ENCODE peak calls at places on chromosome 1, in eight cellular contexts. E is colonic mucosa; I is right cardiac atrium; P is GM23338; T is ovary; C is fibroblast of lung; B is psoas muscle; W is CD8-positive, alpha-beta T cell. M is an unnamed sample.

GRCh38 chr1:82227696-82228095 is 427.0 kb downstream of the ADGRL2 start:
- DNase-seq in E (no peak), I (no peak), P (no peak), T (no peak), C (peak), B (no peak), W (no peak), M (no peak)

GRCh38 chr1:229251185-229251584 is 19.7 kb upstream of the RAB4A start:
- DNase-seq in E (no peak), I (no peak), P (no peak), T (no peak), C (no peak), B (no peak), W (no peak), M (no peak)

GRCh38 chr1:3468236-3469103 is 14.0 kb downstream of the ARHGEF16 start:
- DNase-seq in E (no peak), I (peak), P (no peak), T (peak), C (peak), B (peak), W (peak), M (no peak)

GRCh38 chr1:10958614-10959013 is 53.8 kb upstream of the TARDBP start:
- DNase-seq in E (no peak), I (no peak), P (peak), T (no peak), C (no peak), B (no peak), W (no peak), M (no peak)

GRCh38 chr1:65509912-65510680 is 89.6 kb downstream of the LEPR start:
- DNase-seq in E (no peak), I (no peak), P (no peak), T (no peak), C (peak), B (no peak), W (no peak), M (no peak)

GRCh38 chr1:19122668-19123067 is 87.4 kb downstream of the UBR4 start:
- DNase-seq in E (peak), I (no peak), P (no peak), T (no peak), C (peak), B (no peak), W (no peak), M (no peak)

GRCh38 chr1:23530089-23530749 is 814 bp downstream of the E2F2 start:
- DNase-seq in E (no peak), I (no peak), P (no peak), T (peak), C (no peak), B (no peak), W (no peak), M (no peak)

GRCh38 chr1:93143136-93143535 is 37.1 kb downstream of the TMED5 start:
- DNase-seq in E (no peak), I (no peak), P (no peak), T (no peak), C (peak), B (no peak), W (no peak), M (no peak)

GRCh38 chr1:1381294-1381693 is 6.3 kb upstream of the AURKAIP1 start:
- DNase-seq in E (no peak), I (no peak), P (no peak), T (no peak), C (no peak), B (peak), W (no peak), M (no peak)

GRCh38 chr1:115666702-115667101 is 24.9 kb downstream of the VANGL1 start:
- DNase-seq in E (no peak), I (peak), P (no peak), T (no peak), C (no peak), B (peak), W (no peak), M (no peak)

GRCh38 chr1:97630968-97631367 is 289.9 kb downstream of the DPYD start:
- DNase-seq in E (no peak), I (no peak), P (no peak), T (peak), C (peak), B (no peak), W (no peak), M (no peak)

GRCh38 chr1:185393821-185394220 is 76.8 kb upstream of the IVNS1ABP start:
- DNase-seq in E (no peak), I (no peak), P (no peak), T (no peak), C (no peak), B (no peak), W (no peak), M (no peak)

GRCh38 chr1:158002630-158003408 is 9.4 kb downstream of the KIRREL1 start:
- DNase-seq in E (no peak), I (no peak), P (peak), T (no peak), C (peak), B (no peak), W (no peak), M (no peak)

GRCh38 chr1:224763126-224763764 is 147.1 kb downstream of the CNIH3 start:
- DNase-seq in E (no peak), I (peak), P (no peak), T (no peak), C (no peak), B (no peak), W (no peak), M (no peak)

GRCh38 chr1:17994046-17994445 is 113.6 kb upstream of the IGSF21 start:
- DNase-seq in E (peak), I (no peak), P (no peak), T (no peak), C (no peak), B (no peak), W (no peak), M (no peak)

GRCh38 chr1:243267346-243268283 is 11.8 kb downstream of the SDCCAG8 start:
- DNase-seq in E (no peak), I (no peak), P (no peak), T (no peak), C (no peak), B (no peak), W (no peak), M (no peak)

GRCh38 chr1:150150511-150151021 is 850 bp downstream of the PLEKHO1 start:
- DNase-seq in E (no peak), I (peak), P (peak), T (peak), C (no peak), B (peak), W (no peak), M (no peak)

GRCh38 chr1:24926596-24927249 is 3.4 kb downstream of the RUNX3 start:
- DNase-seq in E (no peak), I (no peak), P (peak), T (no peak), C (no peak), B (peak), W (no peak), M (no peak)

GRCh38 chr1:19942088-19942487 is 18.7 kb upstream of the PLA2G2E start:
- DNase-seq in E (no peak), I (no peak), P (no peak), T (no peak), C (no peak), B (no peak), W (no peak), M (no peak)

GRCh38 chr1:210850556-210850955 is 283.4 kb downstream of the KCNH1 start:
- DNase-seq in E (no peak), I (no peak), P (no peak), T (no peak), C (no peak), B (no peak), W (no peak), M (no peak)

GRCh38 chr1:162631546-162632233 is 574 bp upstream of the DDR2 start:
- DNase-seq in E (no peak), I (peak), P (no peak), T (peak), C (peak), B (no peak), W (no peak), M (no peak)
- H3K4me3 ChIP-seq in E (peak), I (peak), P (no peak), T (peak), C (peak), B (peak), W (no peak), M (peak)

DNA sequence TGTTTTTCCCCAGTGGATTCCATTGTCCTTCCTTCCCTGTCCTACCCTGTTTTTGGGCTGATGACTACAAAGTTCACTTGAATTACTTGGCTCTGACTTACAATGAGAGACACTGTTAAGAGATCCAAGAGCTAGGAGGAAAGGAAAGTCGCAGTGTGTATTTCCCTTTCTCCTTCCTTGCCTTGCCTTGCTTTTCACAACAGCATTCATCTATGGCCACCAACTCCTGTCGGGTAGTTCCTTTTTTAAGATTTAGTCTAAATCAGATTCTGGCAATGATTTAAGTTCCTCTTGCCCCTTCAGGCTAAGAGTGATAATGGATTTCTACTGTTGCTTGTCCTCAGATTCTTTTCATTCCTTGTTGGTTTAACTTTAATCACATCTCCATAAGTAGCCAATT is 91.9 kb downstream of the GTF2B start:
- DNase-seq in E (no peak), I (no peak), P (no peak), T (no peak), C (peak), B (no peak), W (no peak), M (no peak)
- H3K27ac ChIP-seq in E (no peak), I (no peak), P (peak), T (no peak), C (no peak), B (no peak), W (no peak), M (no peak)

DNA sequence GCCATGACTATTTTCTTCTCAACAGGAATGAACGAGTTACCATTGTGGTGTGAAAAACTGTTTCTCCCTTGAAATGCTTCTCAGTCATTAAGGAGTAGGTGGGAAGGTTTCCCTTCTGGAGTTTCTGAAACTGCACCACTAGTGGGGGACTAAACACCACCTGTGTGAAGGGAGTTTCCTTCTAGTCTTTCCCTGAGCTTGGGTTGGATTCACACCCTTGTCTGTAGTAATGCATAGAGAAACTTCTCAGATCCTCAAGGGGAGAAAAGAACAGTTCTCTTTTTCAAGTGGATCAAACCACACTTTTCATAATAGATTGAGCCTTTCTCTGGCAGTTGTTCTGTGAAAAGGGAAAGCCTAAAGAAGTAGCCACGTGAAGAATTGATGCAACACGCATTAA is 32.1 kb upstream of the LRRC8C start:
- DNase-seq in E (no peak), I (no peak), P (no peak), T (no peak), C (no peak), B (no peak), W (no peak), M (no peak)
- H3K4me3 ChIP-seq in E (no peak), I (no peak), P (no peak), T (no peak), C (no peak), B (no peak), W (no peak), M (no peak)

GRCh38 chr1:201880928-201881571 is 7.6 kb upstream of the SHISA4 start:
- DNase-seq in E (no peak), I (no peak), P (no peak), T (no peak), C (no peak), B (no peak), W (no peak), M (no peak)

GRCh38 chr1:201881617-201882016 is 7.1 kb upstream of the SHISA4 start:
- DNase-seq in E (no peak), I (no peak), P (peak), T (no peak), C (no peak), B (no peak), W (no peak), M (no peak)

GRCh38 chr1:201876148-201876547 is 12.6 kb upstream of the SHISA4 start:
- DNase-seq in E (no peak), I (no peak), P (no peak), T (no peak), C (no peak), B (no peak), W (no peak), M (no peak)

GRCh38 chr1:201874672-201875071 is 14.0 kb upstream of the SHISA4 start:
- DNase-seq in E (no peak), I (no peak), P (no peak), T (no peak), C (no peak), B (no peak), W (no peak), M (no peak)

GRCh38 chr1:201877877-201878339 is 10.8 kb upstream of the SHISA4 start:
- DNase-seq in E (no peak), I (no peak), P (peak), T (no peak), C (peak), B (no peak), W (no peak), M (no peak)
- H3K27ac ChIP-seq in E (no peak), I (peak), P (peak), T (peak), C (no peak), B (peak), W (no peak), M (peak)

DNA sequence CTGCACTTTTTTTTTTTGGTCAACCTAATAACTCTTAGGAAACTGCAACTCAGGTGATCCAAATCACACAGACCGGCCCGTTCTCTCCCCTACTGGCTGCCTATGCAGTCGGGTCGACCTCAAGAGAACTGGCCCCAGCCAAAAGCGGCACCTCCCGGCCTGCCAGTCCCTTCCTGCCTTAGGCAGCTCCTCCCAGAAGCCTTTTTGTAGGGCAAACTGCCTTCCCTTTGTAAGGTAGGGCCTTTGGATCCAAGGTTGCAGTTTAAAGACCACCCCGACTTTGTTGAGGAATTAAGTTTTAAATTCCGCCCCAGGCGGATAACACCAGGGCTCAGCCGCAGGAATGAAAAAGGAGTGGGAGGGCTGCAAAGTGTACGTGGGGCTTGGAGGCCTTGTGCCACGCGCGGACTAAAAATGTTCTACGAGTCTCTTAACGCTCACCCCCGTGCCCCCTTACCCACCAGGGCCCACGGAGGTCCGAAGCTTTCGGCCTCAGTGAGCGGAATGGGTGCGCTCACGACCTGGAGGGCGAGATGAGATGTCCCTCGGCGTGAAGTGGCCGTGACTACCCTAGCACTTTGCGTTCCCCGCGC is 642 bp upstream of the ST3GAL3 start:
- DNase-seq in E (peak), I (peak), P (peak), T (no peak), C (peak), B (peak), W (peak), M (no peak)
- H3K4me3 ChIP-seq in E (peak), I (peak), P (peak), T (peak), C (peak), B (peak), W (peak), M (peak)